ENCODE peak calls at places on chromosome 20, in seven cellular contexts. U, C, P, W, D, Y and T are unnamed samples.
A peak's percentile ranks its signal among the peaks of the same experiment; 100 is the strongest.

GRCh38 chr20:51084598-51084997 is 61.7 kb upstream of the KCNG1 start:
- DNase-seq in U (no peak), C (no peak), P (no peak), W (no peak), D (no peak), Y (no peak), T (no peak)

GRCh38 chr20:64166712-64167615 is 2.7 kb downstream of the MYT1 start:
- DNase-seq in U (no peak), C (no peak), P (no peak), W (peak; percentile 39), D (no peak), Y (no peak), T (no peak)

GRCh38 chr20:24478584-24478983 is 9.2 kb downstream of the SYNDIG1 start:
- DNase-seq in U (no peak), C (no peak), P (no peak), W (no peak), D (no peak), Y (no peak), T (no peak)

GRCh38 chr20:7841291-7841966 is 98.8 kb downstream of the HAO1 start:
- DNase-seq in U (peak; percentile 28), C (no peak), P (no peak), W (no peak), D (peak; percentile 52), Y (no peak), T (no peak)

GRCh38 chr20:13858496-13859270 is 73.9 kb downstream of the NDUFAF5 start:
- DNase-seq in U (no peak), C (no peak), P (no peak), W (no peak), D (no peak), Y (no peak), T (no peak)

GRCh38 chr20:61604494-61604893 is 352.4 kb downstream of the CDH4 start:
- DNase-seq in U (no peak), C (no peak), P (no peak), W (no peak), D (no peak), Y (no peak), T (no peak)

GRCh38 chr20:49913399-49914047 is 1.8 kb downstream of the SPATA2 start:
- DNase-seq in U (no peak), C (no peak), P (no peak), W (no peak), D (no peak), Y (no peak), T (no peak)

GRCh38 chr20:44050925-44051660 is 135.9 kb downstream of the JPH2 start:
- DNase-seq in U (no peak), C (no peak), P (no peak), W (no peak), D (no peak), Y (no peak), T (no peak)

GRCh38 chr20:13813910-13814309 is 29.1 kb downstream of the NDUFAF5 start:
- DNase-seq in U (no peak), C (no peak), P (no peak), W (no peak), D (no peak), Y (no peak), T (no peak)

GRCh38 chr20:20683481-20683880 is 29.0 kb downstream of the RALGAPA2 start:
- DNase-seq in U (no peak), C (no peak), P (no peak), W (no peak), D (no peak), Y (no peak), T (no peak)

GRCh38 chr20:59931511-59932312 is 1.7 kb downstream of the SYCP2 start:
- DNase-seq in U (no peak), C (no peak), P (no peak), W (no peak), D (no peak), Y (no peak), T (no peak)

GRCh38 chr20:52004720-52005119 is 186.9 kb downstream of the ZFP64 start:
- DNase-seq in U (no peak), C (no peak), P (no peak), W (no peak), D (peak; percentile 39), Y (no peak), T (no peak)

GRCh38 chr20:2405693-2406065 is 25.0 kb downstream of the TGM6 start:
- DNase-seq in U (no peak), C (no peak), P (no peak), W (no peak), D (no peak), Y (no peak), T (no peak)

DNA sequence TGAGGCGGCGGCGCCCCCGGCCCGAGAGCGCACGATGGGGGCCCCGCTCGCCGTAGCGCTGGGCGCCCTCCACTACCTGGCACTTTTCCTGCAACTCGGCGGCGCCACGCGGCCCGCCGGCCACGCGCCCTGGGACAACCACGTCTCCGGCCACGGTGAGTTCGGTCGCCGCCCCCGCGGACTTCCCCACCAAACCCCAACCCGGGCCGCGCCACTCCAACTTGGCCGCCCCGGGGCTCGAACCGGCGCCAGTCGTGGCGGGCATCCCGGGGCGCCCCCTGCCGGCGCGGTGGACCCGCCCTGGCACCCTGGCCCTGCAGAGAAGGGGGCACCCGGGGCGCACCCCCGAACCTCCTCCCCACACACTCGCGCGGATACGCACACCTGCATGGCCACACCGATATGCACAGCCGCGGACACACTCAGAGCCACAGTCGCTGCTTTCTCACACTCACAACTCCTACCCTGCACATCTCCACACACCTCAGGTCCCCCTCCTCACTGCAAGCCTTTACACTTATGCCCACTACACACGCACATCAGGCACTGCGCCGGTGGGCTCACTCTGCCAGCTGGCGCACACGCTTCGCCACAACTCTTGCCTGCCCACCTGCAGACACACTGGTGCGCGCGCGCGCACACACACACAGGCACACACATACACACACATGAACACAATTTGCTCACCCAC is 535 bp downstream of the VSTM2L start:
- DNase-seq in U (peak; percentile 41), C (no peak), P (no peak), W (no peak), D (no peak), Y (no peak), T (no peak)
- H3K4me3 ChIP-seq in U (peak overlapping the region; percentile 82), C (peak overlapping the region; percentile 46), P (peak overlapping the region; percentile 36), W (peak overlapping the region; percentile 52), D (peak overlapping the region; percentile 39), Y (peak overlapping the region; percentile 30), T (peak overlapping the region; percentile 55)

GRCh38 chr20:47857142-47857993 is 72.1 kb upstream of the SULF2 start:
- DNase-seq in U (no peak), C (peak; percentile 23), P (no peak), W (no peak), D (no peak), Y (no peak), T (no peak)
- H3K4me3 ChIP-seq in U (no peak overlapping the region), C (no peak overlapping the region), P (no peak overlapping the region), W (no peak overlapping the region), D (no peak overlapping the region), Y (no peak overlapping the region), T (no peak overlapping the region)

GRCh38 chr20:46325788-46326472 is 17.6 kb upstream of the CDH22 start:
- DNase-seq in U (no peak), C (no peak), P (no peak), W (no peak), D (no peak), Y (no peak), T (no peak)

GRCh38 chr20:46324379-46324778 is 16.1 kb upstream of the CDH22 start:
- DNase-seq in U (no peak), C (no peak), P (no peak), W (peak; percentile 28), D (no peak), Y (no peak), T (no peak)

GRCh38 chr20:46324960-46325703 is 16.8 kb upstream of the CDH22 start:
- DNase-seq in U (peak; percentile 62), C (no peak), P (no peak), W (no peak), D (no peak), Y (peak; percentile 23), T (no peak)

GRCh38 chr20:46327557-46327956 is 19.3 kb upstream of the CDH22 start:
- DNase-seq in U (no peak), C (no peak), P (no peak), W (no peak), D (no peak), Y (no peak), T (no peak)

GRCh38 chr20:46323557-46323956 is 15.3 kb upstream of the CDH22 start:
- DNase-seq in U (no peak), C (no peak), P (no peak), W (peak; percentile 61), D (no peak), Y (no peak), T (no peak)
- H3K4me3 ChIP-seq in U (no peak overlapping the region), C (no peak overlapping the region), P (no peak overlapping the region), W (no peak overlapping the region), D (no peak overlapping the region), Y (no peak overlapping the region), T (no peak overlapping the region)

GRCh38 chr20:17436664-17437063 is 94.5 kb downstream of the BFSP1 start:
- DNase-seq in U (no peak), C (no peak), P (no peak), W (no peak), D (no peak), Y (no peak), T (no peak)
- H3K4me3 ChIP-seq in U (no peak overlapping the region), C (no peak overlapping the region), P (no peak overlapping the region), W (no peak overlapping the region), D (no peak overlapping the region), Y (no peak overlapping the region), T (no peak overlapping the region)

GRCh38 chr20:32520927-32521203 is 64.3 kb downstream of the NOL4L start:
- DNase-seq in U (no peak), C (no peak), P (no peak), W (no peak), D (no peak), Y (no peak), T (no peak)

GRCh38 chr20:32517914-32518592 is 67.1 kb downstream of the NOL4L start:
- DNase-seq in U (no peak), C (no peak), P (no peak), W (no peak), D (no peak), Y (no peak), T (no peak)

GRCh38 chr20:32516985-32517873 is 67.9 kb downstream of the NOL4L start:
- DNase-seq in U (no peak), C (no peak), P (no peak), W (no peak), D (no peak), Y (no peak), T (no peak)

GRCh38 chr20:32519367-32519730 is 65.8 kb downstream of the NOL4L start:
- DNase-seq in U (no peak), C (no peak), P (no peak), W (no peak), D (no peak), Y (no peak), T (no peak)

DNA sequence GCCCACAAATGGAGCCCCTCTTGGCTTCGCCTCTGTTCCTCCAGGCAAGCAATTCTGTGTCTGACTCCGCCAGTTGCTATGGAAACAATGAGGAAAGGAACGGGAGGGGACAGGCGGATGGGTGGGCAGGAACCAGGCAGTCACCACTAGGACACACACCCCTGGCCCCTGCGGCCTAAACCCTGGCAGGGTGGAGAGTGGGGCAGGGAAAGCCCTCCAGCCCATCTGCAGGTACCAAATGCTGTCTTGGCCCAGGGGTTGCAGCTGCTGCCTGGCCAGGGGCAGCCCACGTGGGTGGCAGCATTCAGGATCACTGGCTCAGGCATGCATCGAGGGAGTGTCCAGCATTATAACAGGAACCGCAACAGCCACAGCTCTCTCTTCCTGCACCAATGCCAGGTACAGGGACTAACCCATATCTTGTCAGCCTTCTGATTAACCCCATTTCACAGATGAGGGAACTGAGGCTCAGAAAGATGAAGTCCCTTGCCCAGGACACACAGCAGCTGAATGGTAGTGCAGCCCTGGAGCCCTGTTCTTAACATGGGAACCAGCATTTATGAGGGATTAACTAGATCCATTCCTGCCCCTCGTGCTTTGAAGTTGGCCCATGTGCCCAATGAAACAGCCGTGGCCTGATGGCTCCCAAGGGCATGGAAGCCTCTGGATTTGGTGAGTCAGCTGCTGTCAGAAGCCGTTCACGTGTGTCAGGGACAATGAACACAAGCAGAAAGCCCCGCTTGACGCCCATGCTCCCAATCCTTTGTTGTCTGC is 66.4 kb downstream of the NOL4L start:
- DNase-seq in U (no peak), C (no peak), P (no peak), W (no peak), D (no peak), Y (no peak), T (no peak)
- H3K4me3 ChIP-seq in U (no peak overlapping the region), C (no peak overlapping the region), P (no peak overlapping the region), W (no peak overlapping the region), D (no peak overlapping the region), Y (no peak overlapping the region), T (no peak overlapping the region)